ENCODE peak calls at places on chromosome 7, in five cellular contexts. A is GM13976, M is MCF 10A, U is AG04450, B is fibroblast of pulmonary artery. J is an unnamed sample.

GRCh38 chr7:47721670-47722069 is 139.8 kb upstream of the TNS3 start:
- DNase-seq in U (no peak), B (no peak), M (peak; percentile 32), A (no peak), J (no peak)

GRCh38 chr7:74430961-74431466 is 22.7 kb upstream of the GTF2IRD1 start:
- DNase-seq in M (no peak), B (no peak), A (no peak), U (no peak), J (no peak)

GRCh38 chr7:15015545-15016314 is 113.2 kb upstream of the DGKB start:
- DNase-seq in B (peak; percentile 85), M (peak; percentile 86), A (peak; percentile 11), U (peak; percentile 27), J (peak; percentile 49)

GRCh38 chr7:96330193-96330592 is 8.3 kb upstream of the SLC25A13 start:
- DNase-seq in M (peak; percentile 76), A (no peak), U (no peak), B (no peak), J (no peak)

GRCh38 chr7:32062150-32062549 is 8.1 kb downstream of the PDE1C start:
- DNase-seq in B (peak; percentile 10), M (peak; percentile 63), U (no peak), A (no peak), J (peak; percentile 37)

GRCh38 chr7:27419581-27420177 is 177.1 kb downstream of the EVX1 start:
- DNase-seq in B (peak; percentile 38), U (no peak), A (no peak), M (no peak), J (no peak)

GRCh38 chr7:80124870-80125269 is 9.8 kb upstream of the GNAI1 start:
- DNase-seq in U (no peak), B (no peak), A (no peak), M (no peak), J (no peak)

GRCh38 chr7:117597755-117598154 is 117.9 kb downstream of the CFTR start:
- DNase-seq in U (no peak), M (no peak), B (no peak), A (no peak), J (peak; percentile 13)

GRCh38 chr7:154868901-154869300 is 134.0 kb downstream of the PAXIP1 start:
- DNase-seq in A (no peak), B (no peak), M (no peak), U (no peak), J (no peak)

DNA sequence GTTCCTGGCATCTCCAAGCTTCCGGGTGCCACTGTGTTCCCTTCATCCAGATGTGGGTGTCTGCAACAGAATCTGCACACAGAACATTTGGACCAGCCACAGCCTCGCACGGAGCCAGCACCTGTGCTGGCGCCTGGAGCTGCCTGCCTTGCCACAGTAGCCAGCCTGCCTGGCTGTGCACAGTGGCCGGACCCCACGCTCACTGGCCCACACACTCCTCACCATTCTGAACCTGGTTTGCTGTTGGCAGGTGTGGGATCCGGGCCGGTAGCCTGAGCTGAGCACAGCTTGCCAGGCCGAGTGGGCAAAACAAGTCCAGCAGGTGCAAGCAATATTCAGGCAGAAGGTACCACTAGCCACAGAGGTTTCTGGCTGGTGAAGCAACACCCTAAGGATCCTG is 7.6 kb upstream of the KLHL7 start:
- DNase-seq in A (no peak), B (no peak), U (no peak), M (no peak), J (no peak)
- TF ChIP-seq CTCF in A (no peak), B (no peak), U (no peak), M (no peak), J (no peak)

GRCh38 chr7:23261843-23262452 is 15.4 kb downstream of the GPNMB start:
- DNase-seq in U (peak; percentile 33), A (peak; percentile 80), M (peak; percentile 75), B (peak; percentile 75), J (peak; percentile 83)
- TF ChIP-seq CTCF in U (peak; percentile 96), A (peak; percentile 87), M (peak; percentile 83), B (peak; percentile 97), J (peak; percentile 72)

GRCh38 chr7:33093266-33093665 is 15.9 kb downstream of the RP9 start:
- DNase-seq in U (no peak), A (no peak), B (no peak), M (no peak), J (no peak)

GRCh38 chr7:33091111-33091531 is 18.1 kb downstream of the RP9 start:
- DNase-seq in M (peak; percentile 5), U (no peak), A (no peak), B (peak; percentile 47), J (no peak)

GRCh38 chr7:33089142-33089541 is 20.1 kb downstream of the RP9 start:
- DNase-seq in A (no peak), U (no peak), B (no peak), M (no peak), J (no peak)

GRCh38 chr7:33087858-33088257 is 21.3 kb downstream of the RP9 start:
- DNase-seq in U (no peak), M (no peak), B (peak; percentile 52), A (no peak), J (no peak)

GRCh38 chr7:33091641-33092191 is 17.5 kb downstream of the RP9 start:
- DNase-seq in M (no peak), U (no peak), A (no peak), B (no peak), J (no peak)
- TF ChIP-seq CTCF in M (no peak), U (no peak), A (no peak), B (no peak), J (no peak)

DNA sequence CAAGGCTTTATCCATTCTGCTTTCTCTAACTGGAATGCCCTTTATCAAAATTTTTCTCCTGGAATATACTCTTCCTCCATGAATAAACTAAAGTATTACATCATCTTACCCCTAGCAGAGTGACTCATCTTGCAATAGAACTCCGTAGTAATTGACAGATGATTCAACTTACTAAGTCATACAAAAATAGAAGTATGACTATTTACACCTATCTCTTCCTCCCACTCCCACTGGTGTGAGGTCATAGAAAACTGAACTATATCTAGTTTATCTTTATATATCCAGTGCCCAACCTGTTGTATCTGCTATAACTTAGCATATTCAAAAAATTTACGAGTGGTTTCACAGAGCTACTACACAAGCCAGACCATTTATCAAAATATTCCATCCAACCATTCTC is 26.1 kb downstream of the ABCB1 start:
- DNase-seq in M (peak; percentile 44), A (peak; percentile 25), B (peak; percentile 12), U (peak; percentile 32), J (no peak)
- TF ChIP-seq CTCF in M (no peak), A (no peak), B (no peak), U (no peak), J (no peak)

DNA sequence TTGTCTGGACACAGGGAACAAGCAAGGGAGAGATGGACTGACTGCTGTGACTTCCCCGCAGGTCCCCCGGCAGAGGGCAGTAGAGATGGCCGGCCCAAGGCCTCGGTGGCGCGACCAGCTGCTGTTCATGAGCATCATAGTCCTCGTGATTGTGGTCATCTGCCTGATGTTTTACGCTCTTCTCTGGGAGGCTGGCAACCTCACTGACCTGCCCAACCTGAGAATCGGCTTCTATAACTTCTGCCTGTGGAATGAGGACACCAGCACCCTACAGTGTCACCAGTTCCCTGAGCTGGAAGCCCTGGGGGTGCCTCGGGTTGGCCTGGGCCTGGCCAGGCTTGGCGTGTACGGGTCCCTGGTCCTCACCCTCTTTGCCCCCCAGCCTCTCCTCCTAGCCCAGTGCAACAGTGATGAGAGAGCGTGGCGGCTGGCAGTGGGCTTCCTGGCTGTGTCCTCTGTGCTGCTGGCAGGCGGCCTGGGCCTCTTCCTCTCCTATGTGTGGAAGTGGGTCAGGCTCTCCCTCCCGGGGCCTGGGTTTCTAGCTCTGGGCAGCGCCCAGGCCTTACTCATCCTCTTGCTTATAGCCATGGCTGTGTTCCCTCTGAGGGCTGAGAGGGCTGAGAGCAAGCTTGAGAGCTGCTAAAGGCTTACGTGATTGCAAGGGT is 6.0 kb downstream of the CYREN start:
- DNase-seq in M (no peak), A (peak; percentile 24), B (no peak), U (no peak), J (no peak)
- TF ChIP-seq CTCF in M (no peak), A (no peak), B (no peak), U (no peak), J (no peak)